ENCODE peak calls at places on chromosomes 11 and 22, in four cellular contexts. J, W, Z and C are unnamed samples.

GRCh38 chr11:68798221-68798813 is 43.4 kb downstream of the CPT1A start:
- DNase-seq in J (no peak), Z (peak; percentile 10), W (no peak), C (peak; percentile 57)

GRCh38 chr11:10366568-10367331 is 61.9 kb downstream of the ADM start:
- DNase-seq in Z (peak; percentile 94), W (peak; percentile 57), J (peak; percentile 98), C (peak; percentile 78)

GRCh38 chr11:36273110-36273509 is 16.1 kb downstream of the COMMD9 start:
- DNase-seq in W (no peak), Z (no peak), J (no peak), C (no peak)

GRCh38 chr11:12016246-12016645 is 7.8 kb upstream of the DKK3 start:
- DNase-seq in J (no peak), Z (no peak), W (no peak), C (no peak)

GRCh38 chr22:44158766-44159165 is 22.0 kb upstream of the PARVG start:
- DNase-seq in W (no peak), J (no peak), Z (no peak), C (no peak)

GRCh38 chr11:35619754-35620640 is 1.7 kb downstream of the FJX1 start:
- DNase-seq in W (no peak), J (peak; percentile 45), Z (peak; percentile 43), C (peak; percentile 28)

GRCh38 chr11:76656087-76656531 is 14.4 kb downstream of the LRRC32 start:
- DNase-seq in J (no peak), W (no peak), Z (no peak), C (no peak)

GRCh38 chr22:25023879-25024278 is 71.4 kb downstream of the KIAA1671 start:
- DNase-seq in J (no peak), Z (no peak), W (no peak), C (no peak)

GRCh38 chr22:36934153-36934939 is 20.9 kb downstream of the CSF2RB start:
- DNase-seq in W (no peak), J (no peak), Z (no peak), C (no peak)

GRCh38 chr11:96113100-96113710 is 189.3 kb upstream of the MTMR2 start:
- DNase-seq in J (peak; percentile 77), W (no peak), Z (peak; percentile 82), C (no peak)

GRCh38 chr11:79393362-79394043 is 47.3 kb downstream of the TENM4 start:
- DNase-seq in Z (no peak), W (no peak), J (no peak), C (no peak)

GRCh38 chr11:34271727-34272126 is 86.1 kb downstream of the ABTB2 start:
- DNase-seq in J (no peak), Z (no peak), W (no peak), C (no peak)

GRCh38 chr11:66715346-66716085 is 13.5 kb downstream of the SPTBN2 start:
- DNase-seq in J (no peak), Z (no peak), W (no peak), C (no peak)

GRCh38 chr11:44536779-44537516 is 28.5 kb upstream of the CD82 start:
- DNase-seq in W (no peak), Z (no peak), J (no peak), C (peak; percentile 49)

GRCh38 chr22:30582788-30583575 is 8.5 kb upstream of the GAL3ST1 start:
- DNase-seq in Z (peak; percentile 54), W (no peak), J (no peak), C (no peak)

GRCh38 chr11:119195680-119196079 is 10.4 kb downstream of the NHERF4 start:
- DNase-seq in W (no peak), Z (peak; percentile 67), J (peak; percentile 58), C (peak; percentile 28)

GRCh38 chr22:31588970-31589675 is 72.9 kb downstream of the PISD start:
- DNase-seq in Z (no peak), W (no peak), J (no peak), C (no peak)

GRCh38 chr11:10909141-10909883 is 51.5 kb upstream of the ZBED5 start:
- DNase-seq in J (peak; percentile 42), W (no peak), Z (no peak), C (no peak)

GRCh38 chr11:16928052-16928451 is 86.2 kb downstream of the PLEKHA7 start:
- DNase-seq in Z (no peak), J (no peak), W (no peak), C (no peak)

GRCh38 chr22:30396871-30397655 is at the start of gene SEC14L2:
- DNase-seq in W (no peak), J (peak; percentile 26), Z (peak; percentile 52), C (no peak)

GRCh38 chr11:67299471-67300191 is 3.7 kb upstream of the SSH3 start:
- DNase-seq in Z (no peak), J (no peak), W (no peak), C (no peak)

GRCh38 chr11:24872912-24873311 is 376.1 kb downstream of the LUZP2 start:
- DNase-seq in W (no peak), Z (no peak), J (no peak), C (no peak)

GRCh38 chr22:44031111-44031963 is 7.2 kb downstream of the PARVB start:
- DNase-seq in J (no peak), Z (peak; percentile 87), W (no peak), C (no peak)

GRCh38 chr11:35524780-35525179 is 636 bp downstream of the PAMR1 start:
- DNase-seq in J (peak; percentile 68), Z (no peak), W (no peak), C (no peak)

GRCh38 chr22:48531721-48532435 is 1295.8 kb downstream of the BRD1 start:
- DNase-seq in Z (no peak), W (no peak), J (no peak), C (no peak)

GRCh38 chr11:46520971-46521745 is 72.7 kb downstream of the AMBRA1 start:
- DNase-seq in J (peak; percentile 75), Z (peak; percentile 62), W (no peak), C (no peak)

GRCh38 chr11:78823588-78823987 is 248.9 kb upstream of the NARS2 start:
- DNase-seq in Z (peak; percentile 77), J (no peak), W (no peak), C (no peak)

GRCh38 chr11:96228472-96228871 is 114.5 kb downstream of the MAML2 start:
- DNase-seq in J (peak; percentile 96), W (no peak), Z (peak; percentile 96), C (no peak)

GRCh38 chr11:111555255-111555654 is 14.7 kb downstream of the LAYN start:
- DNase-seq in Z (no peak), W (no peak), J (peak; percentile 79), C (no peak)

GRCh38 chr11:125649465-125650166 is 24.7 kb downstream of the CHEK1 start:
- DNase-seq in W (no peak), Z (no peak), J (no peak), C (no peak)

GRCh38 chr22:23100124-23100801 is 29.9 kb downstream of the GNAZ start:
- DNase-seq in W (no peak), Z (no peak), J (no peak), C (peak; percentile 64)
- TF ChIP-seq FOS in W (no peak), Z (no peak), J (no peak), C (no peak)

GRCh38 chr11:71322192-71322735 is 69.9 kb upstream of the SHANK2 start:
- DNase-seq in Z (no peak), W (no peak), J (no peak), C (no peak)

GRCh38 chr11:71325418-71326327 is 73.3 kb upstream of the SHANK2 start:
- DNase-seq in W (no peak), Z (no peak), J (no peak), C (no peak)

GRCh38 chr11:71322861-71323582 is 70.6 kb upstream of the SHANK2 start:
- DNase-seq in W (no peak), Z (no peak), J (no peak), C (no peak)

GRCh38 chr11:71324788-71325417 is 72.5 kb upstream of the SHANK2 start:
- DNase-seq in J (no peak), Z (no peak), W (no peak), C (no peak)

GRCh38 chr11:71323876-71324526 is 71.6 kb upstream of the SHANK2 start:
- DNase-seq in J (no peak), W (no peak), Z (no peak), C (no peak)
- TF ChIP-seq FOS in J (no peak), W (no peak), Z (no peak), C (no peak)

GRCh38 chr11:132961453-132961852 is 570.8 kb downstream of the OPCML start:
- DNase-seq in Z (no peak), W (no peak), J (no peak), C (no peak)
- TF ChIP-seq FOS in Z (no peak), W (no peak), J (no peak), C (no peak)

GRCh38 chr11:64832467-64833197 is 11.8 kb downstream of the CDC42BPG start:
- DNase-seq in J (no peak), Z (no peak), W (no peak), C (no peak)

GRCh38 chr11:64827451-64827839 is 17.0 kb downstream of the CDC42BPG start:
- DNase-seq in J (no peak), Z (no peak), W (no peak), C (no peak)

GRCh38 chr11:64831411-64831891 is 13.0 kb downstream of the CDC42BPG start:
- DNase-seq in J (no peak), Z (no peak), W (no peak), C (no peak)

GRCh38 chr11:64826578-64827450 is 16.5 kb upstream of the MEN1 start:
- DNase-seq in Z (no peak), W (no peak), J (no peak), C (peak; percentile 42)

DNA sequence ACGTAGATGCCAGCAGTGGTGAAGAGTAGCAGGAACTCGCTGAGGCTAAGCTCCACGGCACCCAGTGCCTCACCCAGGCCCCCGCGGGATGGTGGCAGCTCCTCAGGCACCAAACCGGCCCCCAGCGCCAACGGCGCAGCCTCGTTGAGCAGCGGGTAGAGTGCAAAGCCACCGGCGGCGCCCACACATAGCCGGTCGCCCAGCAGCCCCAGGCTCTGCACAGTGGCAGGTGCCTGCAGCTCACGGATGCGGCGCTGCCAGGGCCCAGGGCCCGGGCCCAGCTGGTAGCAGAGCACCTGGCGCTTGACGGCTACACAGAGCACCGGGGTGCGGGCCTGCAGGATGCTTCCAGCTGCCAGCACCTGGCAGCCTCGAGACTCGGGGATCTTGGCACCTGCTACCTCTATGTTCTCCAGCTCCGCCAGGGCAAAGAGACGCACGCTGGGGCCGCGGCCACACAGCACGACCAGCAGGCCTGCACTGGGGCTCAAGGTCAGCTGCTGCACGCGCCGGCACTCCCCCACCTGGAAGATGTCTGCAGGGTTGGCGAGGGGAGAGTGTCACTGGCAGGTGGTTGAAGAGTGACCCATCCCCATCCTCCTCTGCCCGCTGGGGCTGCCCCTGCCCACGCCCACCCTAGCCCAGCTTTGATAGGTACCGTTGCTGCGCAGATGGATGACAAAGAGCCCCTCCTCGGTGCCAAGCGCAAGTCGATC is 14.8 kb downstream of the CDC42BPG start:
- DNase-seq in W (no peak), Z (no peak), J (no peak), C (no peak)
- TF ChIP-seq FOS in W (no peak), Z (no peak), J (no peak), C (no peak)